ENCODE peak calls at places on chromosomes 13 and 19, in six cellular contexts. K, R, I, B, F and J are unnamed samples.

GRCh38 chr19:55488986-55489710 is 912 bp downstream of the SSC5D start:
- DNase-seq in K (no peak), R (peak; percentile 49), F (no peak), I (no peak), B (peak; percentile 72), J (no peak)

GRCh38 chr13:101514695-101515275 is 62.3 kb downstream of the ITGBL1 start:
- DNase-seq in F (peak; percentile 67), R (peak; percentile 55), B (no peak), K (no peak), I (no peak), J (peak; percentile 63)

GRCh38 chr13:30607908-30608307 is 9.8 kb upstream of the USPL1 start:
- DNase-seq in B (no peak), I (no peak), F (no peak), K (no peak), R (peak; percentile 4), J (no peak)

GRCh38 chr13:49219647-49220034 is 497 bp upstream of the MLNR start:
- DNase-seq in F (peak; percentile 36), K (no peak), I (no peak), R (no peak), B (peak; percentile 23), J (no peak)

GRCh38 chr13:111280226-111280625 is 40.2 kb upstream of the TEX29 start:
- DNase-seq in K (no peak), B (no peak), I (no peak), R (no peak), F (no peak), J (no peak)

GRCh38 chr13:58963321-58963720 is 1200.4 kb downstream of the DIAPH3 start:
- DNase-seq in B (no peak), R (peak; percentile 61), K (no peak), I (no peak), F (no peak), J (no peak)

GRCh38 chr19:33580026-33580644 is 41.6 kb upstream of the CHST8 start:
- DNase-seq in K (no peak), R (no peak), B (no peak), I (no peak), F (no peak), J (no peak)

GRCh38 chr13:42968906-42969305 is 23.1 kb downstream of the EPSTI1 start:
- DNase-seq in B (no peak), R (no peak), K (peak; percentile 74), F (no peak), I (no peak), J (no peak)

GRCh38 chr19:35318679-35319448 is 10.1 kb upstream of the CD22 start:
- DNase-seq in B (peak; percentile 72), K (no peak), I (peak; percentile 56), R (peak; percentile 29), F (peak; percentile 100), J (no peak)

GRCh38 chr13:23506071-23506820 is 64.0 kb upstream of the TNFRSF19 start:
- DNase-seq in R (peak; percentile 72), F (peak; percentile 95), B (no peak), I (no peak), K (no peak), J (no peak)

GRCh38 chr19:28424662-28425430 is 788.1 kb downstream of the UQCRFS1 start:
- DNase-seq in I (no peak), F (no peak), B (no peak), R (peak; percentile 76), K (no peak), J (no peak)

GRCh38 chr13:60448907-60449510 is 52.0 kb downstream of the TDRD3 start:
- DNase-seq in R (peak; percentile 44), K (no peak), I (no peak), F (peak; percentile 33), B (peak; percentile 40), J (peak; percentile 3)

GRCh38 chr13:48094404-48094780 is 512 bp downstream of the MED4 start:
- DNase-seq in B (no peak), K (no peak), I (no peak), F (peak; percentile 3), R (peak; percentile 20), J (no peak)

GRCh38 chr13:111177081-111177711 is 62.1 kb downstream of the ARHGEF7 start:
- DNase-seq in R (peak; percentile 86), B (no peak), K (no peak), I (peak; percentile 52), F (peak; percentile 12), J (no peak)

GRCh38 chr19:8363803-8364771 is at the start of gene ANGPTL4:
- DNase-seq in K (peak; percentile 68), B (peak; percentile 85), R (peak; percentile 50), F (peak; percentile 85), I (peak; percentile 47), J (no peak)

GRCh38 chr13:34942732-34943674 is 933 bp downstream of the NBEA start:
- DNase-seq in I (peak; percentile 31), F (no peak), B (peak; percentile 5), K (peak; percentile 61), R (no peak), J (no peak)

GRCh38 chr13:105272660-105273631 is 1262.5 kb downstream of the EFNB2 start:
- DNase-seq in K (no peak), F (no peak), I (no peak), B (no peak), R (no peak), J (no peak)

GRCh38 chr13:42894765-42895181 is 97.3 kb downstream of the EPSTI1 start:
- DNase-seq in I (no peak), B (no peak), K (no peak), R (peak; percentile 6), F (peak; percentile 72), J (no peak)

GRCh38 chr13:23828866-23829265 is 60.3 kb downstream of the MIPEP start:
- DNase-seq in B (peak; percentile 17), K (no peak), I (no peak), F (peak; percentile 54), R (peak; percentile 78), J (no peak)